ENCODE peak calls at places on chromosome 20, in nine cellular contexts. B, Z, L, U, J, F, X, H and M are unnamed samples.

GRCh38 chr20:11186301-11187008 is 512.7 kb upstream of the JAG1 start:
- DNase-seq in B (no peak), Z (no peak), L (no peak), U (no peak), J (no peak), F (no peak), X (no peak), H (no peak), M (no peak)

GRCh38 chr20:53161073-53161472 is 188.9 kb downstream of the TSHZ2 start:
- DNase-seq in B (no peak), Z (no peak), L (no peak), U (no peak), J (no peak), F (no peak), X (no peak), H (no peak), M (no peak)

GRCh38 chr20:40472905-40473304 is 216.1 kb downstream of the MAFB start:
- DNase-seq in B (no peak), Z (no peak), L (no peak), U (no peak), J (no peak), F (no peak), X (no peak), H (no peak), M (no peak)

GRCh38 chr20:24970030-24970553 is 21.0 kb downstream of the CST7 start:
- DNase-seq in B (no peak), Z (peak), L (no peak), U (no peak), J (no peak), F (no peak), X (no peak), H (no peak), M (no peak)

GRCh38 chr20:35302421-35303335 is 10.5 kb upstream of the FAM83C start:
- DNase-seq in B (no peak), Z (no peak), L (no peak), U (no peak), J (no peak), F (no peak), X (no peak), H (no peak), M (no peak)

GRCh38 chr20:9594284-9594875 is 80.0 kb downstream of the LAMP5 start:
- DNase-seq in B (no peak), Z (no peak), L (no peak), U (peak), J (no peak), F (peak), X (no peak), H (no peak), M (no peak)

GRCh38 chr20:51955756-51956155 is 153.4 kb upstream of the SALL4 start:
- DNase-seq in B (no peak), Z (no peak), L (no peak), U (no peak), J (no peak), F (no peak), X (no peak), H (no peak), M (no peak)

GRCh38 chr20:34676642-34677373 is at the start of gene PIGU:
- DNase-seq in B (peak), Z (peak), L (peak), U (peak), J (peak), F (peak), X (peak), H (peak), M (peak)

GRCh38 chr20:62818592-62819493 is 2.0 kb downstream of the COL9A3 start:
- DNase-seq in B (no peak), Z (peak), L (no peak), U (peak), J (peak), F (no peak), X (no peak), H (peak), M (no peak)

GRCh38 chr20:46219920-46220319 is 88.4 kb downstream of the CDH22 start:
- DNase-seq in B (no peak), Z (no peak), L (no peak), U (no peak), J (no peak), F (no peak), X (no peak), H (no peak), M (no peak)

GRCh38 chr20:31701591-31701990 is 21.1 kb downstream of the BCL2L1 start:
- DNase-seq in B (no peak), Z (no peak), L (no peak), U (no peak), J (no peak), F (no peak), X (no peak), H (no peak), M (no peak)

GRCh38 chr20:34544109-34544793 is 14.3 kb upstream of the MAP1LC3A start:
- DNase-seq in B (no peak), Z (no peak), L (no peak), U (no peak), J (no peak), F (peak), X (no peak), H (no peak), M (peak)

GRCh38 chr20:34445177-34446065 is 70.8 kb upstream of the DYNLRB1 start:
- DNase-seq in B (no peak), Z (no peak), L (no peak), U (no peak), J (no peak), F (no peak), X (no peak), H (no peak), M (no peak)

GRCh38 chr20:1274485-1275313 is 8.6 kb downstream of the SNPH start:
- DNase-seq in B (no peak), Z (no peak), L (no peak), U (no peak), J (no peak), F (peak), X (no peak), H (peak), M (no peak)

GRCh38 chr20:40279390-40279789 is 409.6 kb downstream of the MAFB start:
- DNase-seq in B (no peak), Z (no peak), L (no peak), U (no peak), J (no peak), F (no peak), X (no peak), H (no peak), M (no peak)

GRCh38 chr20:10428008-10428407 is 6.0 kb downstream of the MKKS start:
- DNase-seq in B (no peak), Z (no peak), L (no peak), U (no peak), J (no peak), F (no peak), X (no peak), H (no peak), M (no peak)

GRCh38 chr20:45781391-45781931 is 10.2 kb downstream of the WFDC3 start:
- DNase-seq in B (no peak), Z (no peak), L (no peak), U (no peak), J (no peak), F (no peak), X (peak), H (no peak), M (no peak)

GRCh38 chr20:38343107-38343797 is 3.0 kb upstream of the LBP start:
- DNase-seq in B (no peak), Z (no peak), L (no peak), U (peak), J (no peak), F (peak), X (no peak), H (peak), M (no peak)

GRCh38 chr20:24785141-24785924 is 163.7 kb upstream of the CST7 start:
- DNase-seq in B (no peak), Z (no peak), L (no peak), U (no peak), J (no peak), F (no peak), X (peak), H (no peak), M (no peak)

GRCh38 chr20:20864346-20865096 is 152.1 kb upstream of the RALGAPA2 start:
- DNase-seq in B (no peak), Z (no peak), L (no peak), U (no peak), J (no peak), F (peak), X (no peak), H (peak), M (no peak)

GRCh38 chr20:1362484-1362883 is 30.4 kb downstream of the FKBP1A start:
- DNase-seq in B (no peak), Z (no peak), L (no peak), U (no peak), J (no peak), F (no peak), X (no peak), H (no peak), M (no peak)

GRCh38 chr20:48142258-48142657 is 357.0 kb upstream of the SULF2 start:
- DNase-seq in B (no peak), Z (no peak), L (no peak), U (no peak), J (no peak), F (no peak), X (no peak), H (no peak), M (no peak)